ENCODE peak calls at places on chromosomes 7 and 10, in five cellular contexts. J, X, A, M and C are unnamed samples.

GRCh38 chr7:129615018-129615417 is 3.5 kb downstream of the NRF1 start:
- DNase-seq in M (no peak), X (peak), J (no peak), A (no peak), C (no peak)

GRCh38 chr10:77371848-77372247 is 265.8 kb downstream of the KCNMA1 start:
- DNase-seq in J (peak), M (no peak), X (no peak), A (no peak), C (no peak)

GRCh38 chr10:127158663-127159062 is 37.7 kb downstream of the INSYN2A start:
- DNase-seq in J (no peak), A (no peak), M (no peak), X (no peak), C (no peak)

GRCh38 chr7:123995617-123996326 is 37.1 kb downstream of the TMEM229A start:
- DNase-seq in J (no peak), M (no peak), X (no peak), A (no peak), C (no peak)

GRCh38 chr7:121544199-121544598 is 148.1 kb upstream of the FAM3C start:
- DNase-seq in J (no peak), X (no peak), M (no peak), A (no peak), C (no peak)

GRCh38 chr10:121303273-121303890 is 294.9 kb downstream of the FGFR2 start:
- DNase-seq in A (no peak), M (no peak), J (no peak), X (no peak), C (no peak)

GRCh38 chr10:13633689-13634088 is 46.9 kb downstream of the PRPF18 start:
- DNase-seq in J (no peak), M (peak), X (no peak), A (no peak), C (no peak)

GRCh38 chr7:44066494-44067063 is 1.2 kb upstream of the PGAM2 start:
- DNase-seq in X (no peak), A (no peak), J (no peak), M (no peak), C (no peak)

GRCh38 chr10:87861566-87861952 is 1.8 kb downstream of the KLLN start:
- DNase-seq in M (peak), J (peak), A (no peak), X (peak), C (peak)

GRCh38 chr7:11193131-11193867 is 219.6 kb downstream of the PHF14 start:
- DNase-seq in J (peak), A (peak), X (no peak), M (no peak), C (no peak)

GRCh38 chr7:75638607-75639070 is 100.1 kb downstream of the HIP1 start:
- DNase-seq in J (peak), X (no peak), M (peak), A (peak), C (peak)

GRCh38 chr7:142878315-142878714 is 7.2 kb downstream of the TRPV6 start:
- DNase-seq in M (no peak), X (no peak), A (no peak), J (no peak), C (no peak)

GRCh38 chr7:151795168-151795754 is 81.7 kb downstream of the PRKAG2 start:
- DNase-seq in X (no peak), M (no peak), A (no peak), J (no peak), C (no peak)

GRCh38 chr7:128954830-128955797 is 17.4 kb downstream of the IRF5 start:
- DNase-seq in J (no peak), A (no peak), M (no peak), X (peak), C (no peak)

GRCh38 chr10:112783653-112784426 is 166.2 kb upstream of the TCF7L2 start:
- DNase-seq in J (no peak), A (peak), X (no peak), M (no peak), C (no peak)

GRCh38 chr10:110361800-110362456 is 57.2 kb upstream of the SMNDC1 start:
- DNase-seq in J (no peak), X (no peak), A (no peak), M (no peak), C (no peak)

GRCh38 chr7:106345421-106346166 is 60.8 kb upstream of the NAMPT start:
- DNase-seq in A (no peak), M (no peak), X (no peak), J (no peak), C (no peak)

GRCh38 chr7:93949468-93949867 is 27.9 kb downstream of the GNG11 start:
- DNase-seq in X (no peak), M (no peak), A (no peak), J (no peak), C (no peak)

GRCh38 chr10:59801171-59801570 is 47.9 kb upstream of the MRLN start:
- DNase-seq in X (no peak), J (no peak), M (no peak), A (no peak), C (no peak)

GRCh38 chr7:104914427-104914826 is 99.6 kb upstream of the KMT2E start:
- DNase-seq in M (no peak), J (no peak), X (no peak), A (no peak), C (no peak)

GRCh38 chr7:19963695-19964094 is 190.3 kb upstream of the TMEM196 start:
- DNase-seq in X (no peak), J (no peak), M (no peak), A (no peak), C (no peak)

GRCh38 chr10:22251751-22252285 is 34.0 kb upstream of the EBLN1 start:
- DNase-seq in J (peak), X (no peak), A (peak), M (peak), C (peak)

GRCh38 chr7:116436305-116436826 is 63.2 kb upstream of the CAV2 start:
- DNase-seq in X (no peak), J (no peak), A (no peak), M (no peak), C (no peak)

GRCh38 chr7:46859963-46860475 is 721.9 kb downstream of the TNS3 start:
- DNase-seq in A (no peak), X (no peak), J (no peak), M (peak), C (no peak)

GRCh38 chr7:20141666-20142065 is 75.5 kb downstream of the MACC1 start:
- DNase-seq in A (no peak), X (no peak), M (no peak), J (no peak), C (no peak)

GRCh38 chr7:130303551-130303950 is 10.6 kb downstream of the CPA4 start:
- DNase-seq in X (no peak), A (no peak), J (no peak), M (no peak), C (no peak)

GRCh38 chr7:95549818-95550529 is 46.3 kb downstream of the PDK4 start:
- DNase-seq in A (no peak), M (peak), J (peak), X (no peak), C (peak)

GRCh38 chr7:47651355-47652317 is 69.7 kb upstream of the TNS3 start:
- DNase-seq in A (no peak), M (peak), X (no peak), J (no peak), C (no peak)

GRCh38 chr7:127678947-127679346 is 27.0 kb downstream of the SND1 start:
- DNase-seq in J (no peak), A (no peak), X (no peak), M (no peak), C (no peak)

GRCh38 chr7:3805151-3805550 is 504.1 kb downstream of the SDK1 start:
- DNase-seq in J (no peak), A (no peak), M (no peak), X (no peak), C (no peak)

GRCh38 chr7:142961595-142961972 is 579 bp downstream of the KEL start:
- DNase-seq in M (no peak), A (no peak), J (no peak), X (no peak), C (no peak)

GRCh38 chr10:124033887-124034218 is 59.5 kb downstream of the CHST15 start:
- DNase-seq in A (no peak), M (peak), X (no peak), J (no peak), C (no peak)

GRCh38 chr10:72108811-72109618 is 20.7 kb upstream of the SPOCK2 start:
- DNase-seq in M (no peak), A (no peak), X (no peak), J (no peak), C (no peak)

GRCh38 chr10:84201682-84202081 is 7.3 kb downstream of the CDHR1 start:
- DNase-seq in X (no peak), A (no peak), J (no peak), M (no peak), C (no peak)
- H3K27ac ChIP-seq in X (no peak), A (no peak), J (no peak), M (no peak), C (no peak)

GRCh38 chr10:119312241-119312640 is 104.9 kb downstream of the GRK5 start:
- DNase-seq in J (no peak), A (no peak), M (no peak), X (no peak), C (no peak)
- H3K27ac ChIP-seq in J (no peak), A (no peak), M (no peak), X (no peak), C (no peak)

GRCh38 chr10:98312816-98313215 is 44.8 kb upstream of the LOXL4 start:
- DNase-seq in M (no peak), J (no peak), X (no peak), A (no peak), C (no peak)
- H3K27ac ChIP-seq in M (no peak), J (no peak), X (no peak), A (no peak), C (no peak)

GRCh38 chr10:79092292-79092896 is 23.6 kb downstream of the ZMIZ1 start:
- DNase-seq in J (no peak), X (no peak), M (no peak), A (no peak), C (no peak)
- H3K27ac ChIP-seq in J (no peak), X (no peak), M (no peak), A (no peak), C (no peak)

DNA sequence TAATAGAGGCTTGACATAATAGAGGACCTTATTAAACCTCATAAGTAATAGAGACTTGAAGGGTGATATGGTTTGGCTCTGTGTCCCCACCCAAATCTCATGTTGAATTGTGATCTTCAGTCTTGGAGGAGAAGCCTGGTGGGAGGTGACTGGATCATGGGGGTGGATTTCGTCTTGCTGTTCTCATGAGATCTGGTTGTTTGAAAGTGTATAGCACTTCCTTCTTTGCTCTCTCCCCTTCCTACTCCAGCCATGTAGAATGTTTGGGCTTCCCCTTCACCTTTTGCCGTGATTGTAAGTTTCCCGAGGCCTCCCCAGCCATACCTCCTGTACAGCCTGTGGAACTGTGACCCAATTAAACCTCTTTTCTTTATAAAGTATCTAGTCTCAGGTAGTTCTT is 8.6 kb downstream of the KIFBP start:
- DNase-seq in J (no peak), A (no peak), M (no peak), X (no peak), C (no peak)
- H3K27ac ChIP-seq in J (no peak), A (no peak), M (no peak), X (no peak), C (no peak)